ENCODE peak calls at places on chromosomes 6 and 20, in seven cellular contexts. S is A549, M is H1, V is IMR-90, Y is GM12878, K is K562, B is HepG2. J is an unnamed sample.

GRCh38 chr6:44217332-44218143 is 812 bp downstream of the MYMX start:
- DNase-seq in V (peak; percentile 14), B (no peak), M (no peak), S (no peak), Y (no peak), K (no peak), J (no peak)

GRCh38 chr6:169420912-169421543 is 167.4 kb upstream of the THBS2 start:
- DNase-seq in B (peak; percentile 22), K (peak; percentile 77), M (no peak), Y (no peak), S (no peak), V (peak; percentile 18), J (peak; percentile 26)

GRCh38 chr6:153117986-153118886 is 12.8 kb downstream of the RGS17 start:
- DNase-seq in B (no peak), M (no peak), S (peak; percentile 48), V (peak; percentile 83), Y (peak; percentile 57), K (no peak), J (peak; percentile 21)

GRCh38 chr6:101395345-101395744 is 1.8 kb downstream of the GRIK2 start:
- DNase-seq in B (no peak), Y (no peak), M (no peak), V (no peak), S (no peak), K (no peak), J (no peak)

GRCh38 chr20:15236812-15237211 is 899.4 kb upstream of the FLRT3 start:
- DNase-seq in V (peak; percentile 5), B (peak; percentile 58), Y (peak; percentile 38), S (peak; percentile 8), K (no peak), M (peak; percentile 33), J (peak; percentile 45)

GRCh38 chr20:50302463-50303041 is 111.9 kb downstream of the CEBPB start:
- DNase-seq in K (no peak), M (no peak), V (peak; percentile 59), B (no peak), Y (no peak), S (no peak), J (no peak)

GRCh38 chr20:62477669-62478450 is 2.1 kb upstream of the GATA5 start:
- DNase-seq in B (no peak), V (no peak), Y (no peak), S (no peak), K (no peak), M (no peak), J (no peak)

GRCh38 chr6:39003072-39003471 is 45.5 kb upstream of the GLP1R start:
- DNase-seq in S (no peak), B (no peak), Y (no peak), K (peak; percentile 32), M (no peak), V (no peak), J (no peak)

DNA sequence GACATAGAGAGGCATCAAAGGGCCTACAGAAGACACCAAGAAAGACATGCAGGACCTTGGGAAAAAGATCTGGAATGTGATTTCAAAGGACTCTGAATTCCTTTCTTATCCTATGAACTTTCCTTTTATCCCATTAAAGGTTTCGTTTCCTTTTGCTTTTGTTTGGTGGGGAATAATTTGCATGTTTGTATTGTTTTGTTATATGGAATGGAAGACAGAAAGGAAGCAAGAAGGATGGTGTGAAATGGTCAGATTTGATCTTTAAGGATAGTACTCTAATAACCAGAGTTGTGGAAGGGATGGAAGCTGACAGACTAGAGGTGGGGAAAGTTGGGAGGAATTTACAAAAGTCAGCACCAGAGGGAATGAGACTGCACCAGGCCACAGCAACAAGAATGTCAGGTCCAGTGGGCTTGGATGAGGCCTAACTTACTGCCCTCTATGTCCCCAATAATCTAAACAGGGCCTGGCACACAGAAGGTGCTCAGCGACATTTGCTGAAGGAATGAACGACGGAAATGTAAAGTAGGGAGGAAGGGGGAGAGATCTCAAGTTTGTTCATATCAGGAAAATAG is 173.7 kb downstream of the FOXA2 start:
- DNase-seq in V (no peak), Y (no peak), S (no peak), K (no peak), M (no peak), B (peak; percentile 46), J (no peak)
- TF ChIP-seq CEBPB in V (no peak), Y (no peak), S (no peak), K (no peak), M (no peak), B (no peak), J (no peak)

DNA sequence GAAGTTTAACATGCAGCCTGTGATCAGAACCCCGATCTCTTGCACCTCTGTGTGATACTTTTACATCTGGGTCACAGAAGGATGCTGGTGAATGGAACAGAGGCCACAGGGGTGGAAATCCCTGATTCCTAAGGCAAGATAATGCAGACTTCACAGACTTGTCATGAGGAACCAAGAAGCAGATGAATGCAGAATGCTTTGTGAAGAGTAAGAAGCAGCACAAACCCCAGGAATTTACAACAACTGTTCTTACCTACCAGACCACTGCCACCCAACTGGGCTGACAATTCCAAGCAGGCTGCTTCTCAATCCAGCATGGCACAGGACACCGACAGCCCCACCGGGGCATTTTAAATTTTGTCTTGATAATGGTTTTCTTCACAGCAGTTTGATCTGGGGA is 113.2 kb upstream of the CD93 start:
- DNase-seq in B (no peak), M (no peak), V (no peak), K (no peak), Y (no peak), S (no peak), J (no peak)
- TF ChIP-seq CEBPB in B (no peak), M (no peak), V (no peak), K (no peak), Y (no peak), S (no peak), J (no peak)

GRCh38 chr6:131733376-131734016 is 22.7 kb upstream of the CTAGE9 start:
- DNase-seq in V (peak; percentile 67), K (no peak), B (no peak), S (no peak), M (no peak), Y (no peak), J (no peak)
- TF ChIP-seq CEBPB in V (no peak), K (no peak), B (no peak), S (no peak), M (no peak), Y (no peak), J (no peak)

GRCh38 chr6:149334201-149334600 is 16.7 kb downstream of the TAB2 start:
- DNase-seq in Y (no peak), S (no peak), M (no peak), K (no peak), B (no peak), V (peak; percentile 69), J (no peak)
- TF ChIP-seq CEBPB in Y (no peak), S (no peak), M (no peak), K (no peak), B (no peak), V (no peak), J (no peak)

GRCh38 chr6:35238843-35239289 is 20.7 kb upstream of the ZNF76 start:
- DNase-seq in B (no peak), V (no peak), M (no peak), Y (no peak), K (no peak), S (no peak), J (no peak)
- TF ChIP-seq CEBPB in B (no peak), V (no peak), M (no peak), Y (no peak), K (no peak), S (no peak), J (no peak)

GRCh38 chr6:160049346-160049745 is 72.3 kb upstream of the SLC22A1 start:
- DNase-seq in S (no peak), Y (no peak), V (no peak), K (no peak), M (no peak), B (no peak), J (no peak)
- TF ChIP-seq CEBPB in S (no peak), Y (no peak), V (no peak), K (no peak), M (no peak), B (no peak), J (no peak)

GRCh38 chr6:12761376-12762115 is 45.0 kb downstream of the PHACTR1 start:
- DNase-seq in K (no peak), B (no peak), M (no peak), Y (no peak), S (no peak), V (no peak), J (no peak)
- TF ChIP-seq CEBPB in K (no peak), B (no peak), M (no peak), Y (no peak), S (no peak), V (no peak), J (no peak)

DNA sequence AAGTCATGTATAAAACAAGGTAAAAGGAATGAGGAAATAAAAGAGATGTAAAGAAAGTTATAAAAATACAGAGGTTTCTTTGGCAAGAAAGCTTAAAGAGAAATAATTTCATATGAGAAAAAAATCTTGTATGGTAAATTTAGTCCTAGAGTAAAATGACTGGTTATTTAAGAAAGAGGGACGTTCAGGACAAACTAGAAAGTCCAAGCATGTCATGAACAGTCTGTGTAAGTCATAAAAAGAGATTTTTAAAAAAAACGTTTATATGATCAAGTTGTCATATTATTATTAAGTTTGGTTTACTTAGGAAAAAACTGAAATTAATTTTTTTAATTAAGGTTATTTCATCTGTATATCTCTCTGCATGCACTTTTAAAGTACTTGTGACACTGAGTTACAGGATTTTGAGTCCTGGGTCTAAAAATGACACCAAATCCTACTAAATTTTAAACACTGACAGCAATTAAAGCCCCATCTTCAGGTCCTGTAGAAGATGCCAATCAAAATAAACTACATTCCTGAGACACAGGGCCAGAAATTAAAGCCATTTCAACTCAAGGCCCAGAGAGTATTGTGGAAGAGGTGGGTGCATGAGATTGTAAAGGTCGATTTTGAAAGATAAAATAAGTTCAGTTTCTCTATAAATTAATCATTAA is 62.4 kb downstream of the AGPAT4 start:
- DNase-seq in Y (no peak), V (no peak), K (no peak), B (no peak), S (no peak), M (no peak), J (peak; percentile 26)
- TF ChIP-seq CEBPB in Y (no peak), V (no peak), K (no peak), B (no peak), S (no peak), M (no peak), J (no peak)

DNA sequence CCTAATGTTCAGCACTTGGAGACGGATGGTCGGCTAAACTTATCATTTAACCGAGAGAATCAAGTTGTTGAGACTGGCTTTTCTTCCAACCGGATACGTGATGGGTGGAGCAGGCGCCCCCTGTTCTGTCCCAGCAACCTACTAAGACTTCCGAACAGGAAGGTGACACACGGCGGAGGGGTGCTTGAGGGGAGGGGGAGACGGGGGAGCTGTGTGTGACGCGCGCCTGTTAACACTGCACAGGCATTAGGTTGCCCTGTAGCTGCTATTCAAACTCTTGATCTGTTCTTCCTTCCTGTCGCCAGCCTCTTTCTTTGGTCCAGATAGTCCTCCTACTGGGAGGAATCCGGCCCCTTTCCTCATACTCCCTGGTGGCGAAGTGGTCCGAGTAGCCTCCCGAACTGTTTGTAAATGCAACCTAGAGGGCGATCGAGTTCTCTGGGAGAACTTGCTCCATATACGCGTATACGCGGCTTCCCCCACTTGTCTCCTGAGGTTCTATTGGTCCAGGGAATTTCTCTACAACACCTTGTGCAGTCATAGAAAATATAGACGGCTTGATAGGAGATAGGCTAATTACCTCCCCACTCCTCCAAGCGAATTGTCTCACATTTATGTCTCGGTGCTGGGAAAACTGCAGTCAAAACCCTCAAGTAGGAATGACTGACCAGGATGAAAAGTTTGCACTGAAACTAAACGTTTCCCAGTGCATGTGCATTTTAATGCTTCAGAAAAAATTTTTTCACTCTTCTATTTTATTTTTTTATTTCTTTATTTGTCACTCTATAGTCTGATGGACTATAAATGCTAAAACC is 126.0 kb upstream of the SLC2A12 start:
- DNase-seq in S (peak; percentile 75), M (peak; percentile 75), K (peak; percentile 61), B (peak; percentile 78), Y (peak; percentile 53), V (peak; percentile 96), J (peak; percentile 92)
- TF ChIP-seq CEBPB in S (no peak), M (peak; percentile 59), K (no peak), B (no peak), Y (no peak), V (peak; percentile 59), J (no peak)

J was measured in HCT116.